ENCODE peak calls at places on chromosomes 12 and 14, in seven cellular contexts. R is osteoblast; W is cardiac muscle cell; T is coronary artery; A is CD8-positive, alpha-beta memory T cell; X is ovary; L is tibial artery. K is an unnamed sample.

GRCh38 chr12:111404362-111405148 is 1.2 kb upstream of the SH2B3 start:
- DNase-seq in R (peak; percentile 78), W (no peak), T (no peak), A (peak; percentile 42), X (peak; percentile 67), L (peak; percentile 73), K (no peak)

GRCh38 chr12:14961466-14962155 is at the start of gene ARHGDIB:
- DNase-seq in R (no peak), W (no peak), T (no peak), A (peak; percentile 91), X (no peak), L (no peak), K (no peak)

GRCh38 chr12:75129275-75129674 is 80.4 kb downstream of the KCNC2 start:
- DNase-seq in R (no peak), W (no peak), T (no peak), A (no peak), X (no peak), L (no peak), K (no peak)

GRCh38 chr12:28937196-28937595 is 211.9 kb upstream of the FAR2 start:
- DNase-seq in R (no peak), W (no peak), T (no peak), A (no peak), X (no peak), L (no peak), K (no peak)

GRCh38 chr14:53055003-53055402 is 98.1 kb downstream of the DDHD1 start:
- DNase-seq in R (no peak), W (peak; percentile 58), T (no peak), A (peak; percentile 15), X (no peak), L (no peak), K (no peak)

GRCh38 chr14:39145266-39145966 is 24.7 kb downstream of the TRAPPC6B start:
- DNase-seq in R (no peak), W (no peak), T (no peak), A (no peak), X (no peak), L (no peak), K (no peak)

GRCh38 chr12:510071-510825 is 50.5 kb downstream of the B4GALNT3 start:
- DNase-seq in R (peak; percentile 44), W (no peak), T (no peak), A (no peak), X (no peak), L (no peak), K (peak; percentile 74)

GRCh38 chr12:15522574-15523187 is 200.4 kb downstream of the PTPRO start:
- DNase-seq in R (no peak), W (peak; percentile 36), T (no peak), A (no peak), X (no peak), L (no peak), K (no peak)

GRCh38 chr14:94885481-94886155 is 115.7 kb upstream of the GSC start:
- DNase-seq in R (no peak), W (no peak), T (no peak), A (no peak), X (no peak), L (no peak), K (no peak)

GRCh38 chr14:37596790-37597189 is 1.4 kb downstream of the TTC6 start:
- DNase-seq in R (peak; percentile 42), W (no peak), T (no peak), A (no peak), X (no peak), L (no peak), K (no peak)

GRCh38 chr12:94266796-94267529 is 118.6 kb downstream of the PLXNC1 start:
- DNase-seq in R (peak; percentile 78), W (no peak), T (no peak), A (no peak), X (no peak), L (no peak), K (no peak)

GRCh38 chr12:106280101-106280500 is 22.4 kb upstream of the TCP11L2 start:
- DNase-seq in R (no peak), W (no peak), T (no peak), A (no peak), X (no peak), L (no peak), K (no peak)

GRCh38 chr14:56065621-56066295 is 52.5 kb upstream of the PELI2 start:
- DNase-seq in R (no peak), W (no peak), T (no peak), A (no peak), X (no peak), L (no peak), K (no peak)

GRCh38 chr12:93180566-93180965 is 197.2 kb upstream of the NUDT4 start:
- DNase-seq in R (no peak), W (no peak), T (no peak), A (no peak), X (no peak), L (no peak), K (no peak)

GRCh38 chr14:24137529-24138395 is 1.8 kb downstream of the PSME1 start:
- DNase-seq in R (peak; percentile 69), W (no peak), T (no peak), A (no peak), X (no peak), L (no peak), K (no peak)
- H3K27ac ChIP-seq in R (no peak overlapping the region), W (peak overlapping the region; percentile 25), T (no peak overlapping the region), A (no peak overlapping the region), X (peak overlapping the region; percentile 88), L (peak overlapping the region; percentile 86), K (peak overlapping the region; percentile 91)

DNA sequence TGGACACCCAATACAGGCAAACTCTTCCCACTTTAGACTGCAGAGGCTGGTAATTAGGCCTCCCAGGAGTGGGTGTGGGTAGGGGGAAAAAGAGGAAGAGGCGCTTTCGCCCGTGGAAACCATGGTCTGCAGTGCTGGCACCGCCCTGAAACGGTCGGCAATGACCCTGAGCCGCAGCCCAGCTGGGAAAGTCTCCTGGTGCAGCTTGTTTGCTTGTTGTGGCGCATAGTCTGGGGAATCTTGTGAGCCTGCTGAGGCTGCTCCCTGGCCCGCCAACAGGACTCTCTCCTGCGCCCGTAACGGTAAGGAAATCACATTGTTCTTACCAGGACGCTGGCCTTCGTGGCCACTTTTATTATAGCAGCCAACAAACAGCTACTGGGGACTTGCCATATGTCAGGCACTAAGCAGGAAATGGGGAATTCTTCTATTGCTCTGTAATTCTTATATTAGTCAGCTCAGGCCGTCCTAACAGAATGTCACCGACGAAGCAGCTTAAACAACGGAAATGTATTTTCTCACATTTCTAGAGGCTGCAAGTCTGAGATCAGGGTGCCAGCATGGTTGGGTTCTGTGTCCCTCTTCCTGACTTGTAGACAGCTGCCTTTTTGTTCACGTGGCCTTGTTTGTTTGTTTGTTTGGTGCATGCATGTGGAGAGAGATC is 52.5 kb upstream of the RIN3 start:
- DNase-seq in R (peak; percentile 63), W (no peak), T (peak; percentile 70), A (no peak), X (no peak), L (no peak), K (no peak)
- H3K27ac ChIP-seq in R (peak overlapping the region; percentile 12), W (no peak overlapping the region), T (no peak overlapping the region), A (no peak overlapping the region), X (no peak overlapping the region), L (peak overlapping the region; percentile 14), K (peak overlapping the region; percentile 62)

DNA sequence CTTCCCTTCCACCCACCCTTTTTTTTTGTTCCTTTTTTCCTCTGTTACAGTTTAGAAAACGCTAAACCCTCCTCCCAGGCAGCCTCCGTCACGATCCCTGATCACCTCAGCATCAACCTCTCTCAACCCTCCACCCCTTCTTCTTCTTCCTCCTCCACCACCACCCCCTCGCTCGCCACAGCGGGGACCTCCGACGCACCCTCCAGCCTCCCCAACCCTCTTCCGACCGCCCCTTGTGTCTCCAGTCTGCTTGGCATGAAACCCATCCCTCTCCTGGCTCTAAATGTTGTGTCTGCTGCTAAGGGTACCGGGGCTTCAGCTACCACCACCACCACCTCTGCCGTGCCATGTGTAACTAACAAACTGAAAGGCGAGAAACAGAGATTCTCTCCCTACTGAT is 22.9 kb downstream of the PCBP2 start:
- DNase-seq in R (no peak), W (no peak), T (no peak), A (peak; percentile 35), X (no peak), L (no peak), K (peak; percentile 38)
- H3K27ac ChIP-seq in R (peak overlapping the region; percentile 65), W (peak overlapping the region; percentile 66), T (no peak overlapping the region), A (no peak overlapping the region), X (no peak overlapping the region), L (no peak overlapping the region), K (peak overlapping the region; percentile 17)

GRCh38 chr14:22544406-22544805 is 44.6 kb downstream of the DAD1 start:
- DNase-seq in R (no peak), W (no peak), T (no peak), A (no peak), X (no peak), L (no peak), K (no peak)

GRCh38 chr14:22540811-22541360 is 48.1 kb downstream of the DAD1 start:
- DNase-seq in R (no peak), W (no peak), T (no peak), A (no peak), X (no peak), L (no peak), K (no peak)

GRCh38 chr14:22541721-22542120 is 47.3 kb downstream of the DAD1 start:
- DNase-seq in R (no peak), W (no peak), T (no peak), A (no peak), X (no peak), L (no peak), K (no peak)

GRCh38 chr14:22540286-22540685 is 48.7 kb downstream of the DAD1 start:
- DNase-seq in R (no peak), W (no peak), T (no peak), A (no peak), X (no peak), L (no peak), K (no peak)

GRCh38 chr14:22542360-22542759 is 46.7 kb downstream of the DAD1 start:
- DNase-seq in R (no peak), W (no peak), T (no peak), A (no peak), X (no peak), L (no peak), K (no peak)
- H3K27ac ChIP-seq in R (no peak overlapping the region), W (no peak overlapping the region), T (no peak overlapping the region), A (peak overlapping the region; percentile 10), X (no peak overlapping the region), L (no peak overlapping the region), K (no peak overlapping the region)

K was measured in upper lobe of right lung.